ENCODE peak calls at places on chromosomes 7 and 10, in seven cellular contexts. S, Z, L, C, O, A and P are unnamed samples.
A peak's percentile ranks its signal among the peaks of the same experiment; 100 is the strongest.

GRCh38 chr7:42982604-42983115 is 50.5 kb downstream of the MRPL32 start:
- DNase-seq in O (no peak), A (peak; percentile 87), S (no peak), Z (peak; percentile 17), L (no peak), C (no peak), P (no peak)

GRCh38 chr7:139813141-139813540 is 15.9 kb upstream of the TBXAS1 start:
- DNase-seq in A (no peak), Z (no peak), O (no peak), C (no peak), L (no peak), S (no peak), P (no peak)

GRCh38 chr10:119399466-119399865 is 143.1 kb downstream of the RGS10 start:
- DNase-seq in A (no peak), O (no peak), S (no peak), C (no peak), Z (no peak), L (no peak), P (no peak)

GRCh38 chr7:1302936-1303335 is 70.3 kb downstream of the UNCX start:
- DNase-seq in S (no peak), C (no peak), L (no peak), O (no peak), A (no peak), Z (no peak), P (no peak)

GRCh38 chr7:132437730-132438129 is 138.5 kb downstream of the PLXNA4 start:
- DNase-seq in Z (no peak), L (no peak), S (no peak), O (no peak), A (no peak), C (no peak), P (no peak)

GRCh38 chr10:63760034-63760707 is 239.0 kb downstream of the REEP3 start:
- DNase-seq in Z (no peak), O (no peak), A (no peak), C (no peak), S (no peak), L (no peak), P (no peak)

GRCh38 chr10:624605-625334 is 64.7 kb downstream of the DIP2C start:
- DNase-seq in L (peak; percentile 47), C (no peak), Z (peak; percentile 61), S (no peak), A (peak; percentile 69), O (no peak), P (no peak)

GRCh38 chr10:101216207-101216607 is 13.1 kb downstream of the LBX1 start:
- DNase-seq in S (no peak), O (no peak), A (no peak), Z (no peak), C (no peak), L (no peak), P (no peak)

GRCh38 chr10:115936926-115937755 is 335.9 kb downstream of the GFRA1 start:
- DNase-seq in S (no peak), A (no peak), L (no peak), Z (no peak), O (no peak), C (no peak), P (no peak)

GRCh38 chr10:123213192-123213591 is 59.0 kb downstream of the BUB3 start:
- DNase-seq in O (peak; percentile 10), A (no peak), C (no peak), S (no peak), L (no peak), Z (peak; percentile 27), P (no peak)

GRCh38 chr10:124493191-124493936 is 31.7 kb downstream of the LHPP start:
- DNase-seq in Z (no peak), S (no peak), A (no peak), O (no peak), L (no peak), C (no peak), P (no peak)

GRCh38 chr10:35498693-35499092 is 106.4 kb upstream of the GJD4 start:
- DNase-seq in L (no peak), O (no peak), A (no peak), S (no peak), C (no peak), Z (no peak), P (no peak)

GRCh38 chr7:132145466-132145865 is 430.8 kb downstream of the PLXNA4 start:
- DNase-seq in C (no peak), S (no peak), O (no peak), L (no peak), A (no peak), Z (no peak), P (no peak)

GRCh38 chr10:71553371-71553900 is 156.7 kb downstream of the CDH23 start:
- DNase-seq in C (no peak), Z (no peak), O (no peak), L (no peak), S (no peak), A (no peak), P (no peak)

GRCh38 chr7:114085592-114086490 is 167.0 kb upstream of the PPP1R3A start:
- DNase-seq in L (peak; percentile 69), S (peak; percentile 64), Z (peak; percentile 72), C (no peak), A (no peak), O (no peak), P (peak; percentile 74)

GRCh38 chr7:99791021-99791420 is 7.0 kb upstream of the CYP3A4 start:
- DNase-seq in Z (no peak), L (no peak), C (no peak), O (no peak), A (peak; percentile 12), S (no peak), P (no peak)

GRCh38 chr7:11557627-11558026 is 274.4 kb downstream of the THSD7A start:
- DNase-seq in Z (peak; percentile 45), L (peak; percentile 40), C (no peak), O (no peak), S (peak; percentile 46), A (peak; percentile 5), P (no peak)

GRCh38 chr7:131581241-131582157 is 25.1 kb upstream of the PODXL start:
- DNase-seq in L (no peak), C (no peak), O (no peak), Z (no peak), A (no peak), S (no peak), P (no peak)

GRCh38 chr7:116706668-116707126 is 34.7 kb downstream of the MET start:
- DNase-seq in A (no peak), O (no peak), L (no peak), C (no peak), Z (no peak), S (peak; percentile 81), P (no peak)
- TF ChIP-seq SP1 in A (no peak), O (no peak), L (no peak), C (no peak), Z (no peak), S (peak; percentile 89), P (no peak)

DNA sequence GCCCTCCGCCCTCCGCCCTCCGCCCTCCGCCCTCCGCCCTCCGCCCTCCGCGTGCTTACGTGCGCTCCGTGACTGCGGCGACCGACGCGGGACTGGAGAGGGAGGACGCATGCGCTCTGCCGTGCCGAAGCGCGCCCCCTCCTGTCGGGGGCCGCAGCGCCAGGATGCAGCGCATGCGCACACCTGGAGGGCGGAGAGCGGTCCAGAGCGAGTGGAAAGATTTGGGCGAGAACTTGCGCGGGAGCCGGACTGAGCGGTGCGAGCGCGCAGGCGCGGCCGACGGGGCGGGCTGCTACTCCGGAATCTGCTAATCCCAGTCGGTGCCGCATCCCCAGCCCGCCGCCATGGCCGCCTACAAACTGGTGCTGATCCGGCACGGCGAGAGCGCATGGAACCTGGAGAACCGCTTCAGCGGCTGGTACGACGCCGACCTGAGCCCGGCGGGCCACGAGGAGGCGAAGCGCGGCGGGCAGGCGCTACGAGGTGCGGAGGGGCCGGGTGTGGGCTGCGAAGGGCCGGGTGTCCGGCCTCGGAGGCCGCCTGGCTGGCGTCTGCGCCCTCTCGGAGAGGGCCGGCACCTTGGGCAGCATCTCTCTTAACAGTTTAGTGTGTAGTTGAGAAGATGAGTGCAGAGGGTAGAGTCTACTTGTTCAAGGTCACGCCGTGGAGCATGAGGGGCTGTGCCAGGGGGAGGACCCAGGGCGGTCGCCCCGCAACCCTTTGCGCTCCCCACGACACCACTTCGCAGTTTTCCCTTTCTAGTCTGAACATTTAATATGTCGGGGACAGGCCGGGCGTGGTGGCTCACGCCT is at the start of gene PGAM1:
- DNase-seq in S (peak; percentile 92), L (peak; percentile 100), C (peak; percentile 95), Z (peak; percentile 94), O (peak; percentile 99), A (peak; percentile 89), P (peak; percentile 94)
- TF ChIP-seq SP1 in S (peak; percentile 35), L (no peak), C (peak; percentile 48), Z (peak; percentile 44), O (peak; percentile 60), A (no peak), P (peak; percentile 20)

DNA sequence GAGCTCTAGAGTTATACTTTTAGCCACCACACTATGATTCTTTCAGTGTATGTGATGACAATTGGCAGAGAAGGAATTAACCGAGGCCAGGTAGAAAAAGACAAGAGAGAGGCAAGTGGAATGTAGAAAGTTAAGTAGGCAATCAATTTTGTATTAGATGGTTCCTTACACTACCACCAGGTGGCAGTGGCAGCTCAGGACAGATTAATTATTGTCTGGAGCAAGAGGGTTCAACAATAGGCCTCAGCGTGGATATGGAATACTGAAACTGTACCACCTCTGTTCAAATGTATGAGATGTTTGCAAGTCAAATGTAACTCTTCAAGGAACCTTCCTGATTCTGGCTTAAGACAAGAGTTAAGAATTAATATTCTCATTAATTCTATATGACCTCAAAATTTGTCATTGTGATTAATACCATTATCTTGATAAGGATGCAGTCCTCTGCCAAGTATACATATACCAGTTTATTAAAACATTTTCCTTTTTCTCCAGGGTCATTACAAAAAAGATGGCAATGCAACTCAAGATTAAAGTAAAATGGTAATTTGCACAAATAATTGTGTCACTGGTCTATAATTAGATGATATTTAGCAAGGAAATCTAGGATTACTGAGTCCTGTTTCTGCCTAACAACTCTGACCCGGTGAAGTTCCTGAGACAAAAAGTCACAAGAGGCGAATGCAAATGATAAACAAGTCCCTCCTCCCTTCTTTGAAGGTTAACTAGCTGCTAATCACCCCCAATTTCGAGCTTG is 127.7 kb downstream of the MBL2 start:
- DNase-seq in Z (peak; percentile 46), A (peak; percentile 48), S (peak; percentile 51), O (peak; percentile 20), C (no peak), L (peak; percentile 62), P (no peak)
- TF ChIP-seq SP1 in Z (no peak), A (no peak), S (no peak), O (no peak), C (no peak), L (no peak), P (no peak)

GRCh38 chr7:36040679-36041078 is 112.4 kb upstream of the EEPD1 start:
- DNase-seq in S (no peak), O (no peak), C (no peak), L (no peak), Z (no peak), A (no peak), P (no peak)
- TF ChIP-seq SP1 in S (no peak), O (no peak), C (no peak), L (no peak), Z (no peak), A (no peak), P (no peak)

GRCh38 chr7:106767498-106768323 is 97.4 kb upstream of the PIK3CG start:
- DNase-seq in A (no peak), O (no peak), Z (no peak), C (no peak), S (no peak), L (no peak), P (no peak)
- TF ChIP-seq SP1 in A (no peak), O (no peak), Z (no peak), C (no peak), S (no peak), L (no peak), P (no peak)

GRCh38 chr10:34045571-34046190 is 711.2 kb upstream of the NRP1 start:
- DNase-seq in S (no peak), A (no peak), Z (no peak), L (no peak), C (no peak), O (no peak), P (no peak)
- TF ChIP-seq SP1 in S (no peak), A (no peak), Z (no peak), L (no peak), C (no peak), O (no peak), P (no peak)